ENCODE peak calls at places on chromosomes 12 and 14, in five cellular contexts. D, E, F, Q and V are unnamed samples.

GRCh38 chr14:46405095-46405494 is 246.5 kb downstream of the RPL10L start:
- DNase-seq in D (no peak), E (no peak), F (no peak), Q (no peak), V (no peak)

GRCh38 chr12:20213851-20214250 is 154.5 kb upstream of the PDE3A start:
- DNase-seq in D (no peak), E (no peak), F (no peak), Q (no peak), V (no peak)

GRCh38 chr12:52860102-52860838 is 11.5 kb upstream of the KRT78 start:
- DNase-seq in D (no peak), E (no peak), F (peak; percentile 47), Q (no peak), V (no peak)

GRCh38 chr12:50032516-50033316 is 7.4 kb upstream of the RACGAP1 start:
- DNase-seq in D (no peak), E (peak; percentile 25), F (peak; percentile 87), Q (no peak), V (no peak)

GRCh38 chr12:121522962-121523361 is 57.9 kb downstream of the KDM2B start:
- DNase-seq in D (no peak), E (no peak), F (no peak), Q (no peak), V (no peak)

GRCh38 chr12:23906329-23906728 is 43.1 kb downstream of the SOX5 start:
- DNase-seq in D (no peak), E (no peak), F (peak; percentile 76), Q (no peak), V (no peak)

GRCh38 chr12:87344699-87345098 is 684.5 kb downstream of the C12orf50 start:
- DNase-seq in D (no peak), E (no peak), F (no peak), Q (no peak), V (no peak)

GRCh38 chr12:68871899-68872298 is 61.1 kb downstream of the CPM start:
- DNase-seq in D (no peak), E (no peak), F (peak; percentile 79), Q (no peak), V (no peak)

GRCh38 chr12:21774358-21775129 is at the start of gene KCNJ8:
- DNase-seq in D (peak; percentile 70), E (peak; percentile 39), F (peak; percentile 96), Q (no peak), V (peak; percentile 43)

DNA sequence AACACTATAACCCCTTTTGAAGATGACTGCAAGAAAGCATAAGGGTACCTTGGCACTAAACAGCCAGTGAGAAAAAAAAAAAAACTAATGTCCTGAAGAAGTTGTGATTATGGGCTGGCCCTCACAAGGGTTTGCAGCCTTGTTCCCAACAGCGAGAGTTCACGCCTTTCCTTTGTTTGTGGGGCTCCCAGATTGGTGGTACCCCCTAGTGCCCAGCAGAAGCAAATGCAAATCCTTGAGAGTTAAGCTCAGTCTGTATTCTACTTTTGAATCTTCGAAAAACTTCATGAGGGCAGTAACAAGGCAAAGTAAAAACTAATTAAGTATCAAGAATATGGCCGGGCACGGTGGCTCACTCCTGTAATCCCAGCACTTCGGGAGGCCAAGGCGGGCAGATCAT is 238.9 kb upstream of the LMO3 start:
- DNase-seq in D (no peak), E (no peak), F (peak; percentile 75), Q (no peak), V (no peak)
- TF ChIP-seq CTCF in D (no peak), E (no peak), F (peak; percentile 76), Q (no peak), V (no peak)

DNA sequence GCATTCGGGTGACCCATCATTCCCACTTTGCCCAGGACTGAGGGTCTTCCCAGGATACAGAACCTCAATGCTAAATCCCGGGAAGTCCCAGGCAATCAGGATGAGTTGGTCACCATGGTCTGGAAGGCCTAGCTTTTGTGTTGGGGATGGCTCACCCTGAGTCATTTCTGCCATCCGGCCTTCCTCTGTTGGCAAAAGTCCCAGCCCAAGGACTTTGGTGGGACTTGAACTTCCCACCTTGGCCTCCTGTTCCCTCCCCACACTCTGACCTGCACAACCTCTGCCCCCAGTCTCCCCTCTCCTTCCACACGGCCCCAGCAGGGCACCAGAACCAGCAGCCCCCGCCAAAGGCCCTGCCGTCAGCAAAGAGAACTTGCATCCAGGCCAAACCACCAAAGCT is 24.6 kb upstream of the NCOR2 start:
- DNase-seq in D (no peak), E (no peak), F (no peak), Q (no peak), V (no peak)
- TF ChIP-seq CTCF in D (no peak), E (no peak), F (no peak), Q (no peak), V (no peak)

GRCh38 chr12:131331148-131331750 is 377.5 kb downstream of the ADGRD1 start:
- DNase-seq in D (no peak), E (no peak), F (no peak), Q (no peak), V (no peak)

GRCh38 chr12:131330106-131330820 is 376.6 kb downstream of the ADGRD1 start:
- DNase-seq in D (no peak), E (no peak), F (no peak), Q (no peak), V (no peak)

GRCh38 chr12:131332224-131332623 is 378.5 kb downstream of the ADGRD1 start:
- DNase-seq in D (no peak), E (no peak), F (no peak), Q (no peak), V (no peak)

GRCh38 chr12:131323879-131324278 is 370.2 kb downstream of the ADGRD1 start:
- DNase-seq in D (no peak), E (no peak), F (no peak), Q (no peak), V (no peak)

GRCh38 chr12:131327521-131328488 is 374.1 kb downstream of the ADGRD1 start:
- DNase-seq in D (no peak), E (no peak), F (peak; percentile 77), Q (no peak), V (no peak)
- TF ChIP-seq CTCF in D (peak; percentile 41), E (no peak), F (peak; percentile 63), Q (no peak), V (no peak)

GRCh38 chr14:33849455-33849801 is 101.4 kb downstream of the EGLN3 start:
- DNase-seq in D (no peak), E (no peak), F (no peak), Q (no peak), V (no peak)
- TF ChIP-seq CTCF in D (no peak), E (no peak), F (no peak), Q (no peak), V (no peak)

DNA sequence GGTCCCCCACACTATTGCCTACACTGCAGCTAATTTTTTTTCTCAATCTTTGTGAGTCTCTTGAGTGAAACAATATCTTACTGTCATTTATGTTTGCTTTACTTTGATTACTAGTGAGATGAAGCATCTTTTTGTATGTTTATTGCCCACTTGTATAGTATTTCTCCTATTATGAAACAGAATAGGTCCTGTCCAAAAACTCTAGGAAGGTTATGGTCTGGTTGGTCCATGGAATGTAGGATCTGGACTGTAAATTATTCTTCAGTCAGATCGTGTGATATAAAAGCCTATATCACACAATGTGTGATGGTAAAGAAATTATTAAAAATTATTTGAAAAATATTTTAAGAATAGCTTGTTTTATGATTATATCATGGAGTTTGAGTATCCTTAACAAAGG is 434.4 kb downstream of the ZFP36L1 start:
- DNase-seq in D (no peak), E (no peak), F (no peak), Q (no peak), V (no peak)
- TF ChIP-seq CTCF in D (no peak), E (no peak), F (no peak), Q (no peak), V (no peak)

DNA sequence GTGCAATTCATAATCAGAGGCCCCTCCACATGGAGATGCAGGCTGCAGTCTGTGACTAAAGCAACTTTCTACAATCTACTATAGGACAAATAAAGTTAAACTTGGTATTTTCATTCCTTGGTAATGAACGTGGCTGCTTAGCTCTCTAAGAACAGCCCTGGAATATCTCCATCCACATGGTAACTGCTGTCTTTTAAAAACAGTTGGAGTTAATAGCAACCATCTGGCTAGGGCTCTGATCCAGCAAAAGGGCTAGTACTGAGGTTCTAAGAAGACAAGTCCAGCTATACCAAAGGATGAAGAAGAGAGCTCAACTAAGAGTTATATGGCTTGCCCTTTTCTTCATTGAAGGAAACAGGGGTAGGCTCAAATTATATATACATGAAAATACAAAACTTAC is 920.1 kb downstream of the FLRT2 start:
- DNase-seq in D (no peak), E (no peak), F (no peak), Q (no peak), V (no peak)
- TF ChIP-seq CTCF in D (no peak), E (no peak), F (no peak), Q (no peak), V (no peak)